ENCODE peak calls at places on chromosomes 6 and 20, in four cellular contexts. One of them, this sample, is unnamed.
A peak's percentile ranks its signal among the peaks of the same experiment; 100 is the strongest.

GRCh38 chr6:150030611-150031010 is 5.3 kb upstream of the RAET1L start:
- DNase-seq in K562: no peak
- DNase-seq in GM12891: no peak
- DNase-seq in GM12878: no peak
- DNase-seq in this sample: no peak

GRCh38 chr6:29790626-29791025 is 37.0 kb upstream of the HLA-G start:
- DNase-seq in K562: no peak
- DNase-seq in GM12891: no peak
- DNase-seq in GM12878: no peak
- DNase-seq in this sample: no peak

GRCh38 chr6:13407709-13408695 is 79.4 kb downstream of the GFOD1 start:
- DNase-seq in K562: no peak
- DNase-seq in GM12891: no peak
- DNase-seq in GM12878: no peak
- DNase-seq in this sample: peak; percentile 95

GRCh38 chr6:17103715-17104114 is 1.9 kb downstream of the STMND1 start:
- DNase-seq in K562: no peak
- DNase-seq in GM12891: no peak
- DNase-seq in GM12878: no peak
- DNase-seq in this sample: no peak

GRCh38 chr6:129516787-129517186 is 193.2 kb downstream of the ARHGAP18 start:
- DNase-seq in K562: no peak
- DNase-seq in GM12891: no peak
- DNase-seq in GM12878: no peak
- DNase-seq in this sample: no peak

GRCh38 chr6:47180633-47181032 is 129.1 kb downstream of the TNFRSF21 start:
- DNase-seq in K562: no peak
- DNase-seq in GM12891: no peak
- DNase-seq in GM12878: no peak
- DNase-seq in this sample: no peak

GRCh38 chr6:43383021-43383667 is 13.7 kb upstream of the ZNF318 start:
- DNase-seq in K562: no peak
- DNase-seq in GM12891: no peak
- DNase-seq in GM12878: no peak
- DNase-seq in this sample: no peak

GRCh38 chr20:60249436-60249835 is 291.2 kb downstream of the CDH26 start:
- DNase-seq in K562: no peak
- DNase-seq in GM12891: no peak
- DNase-seq in GM12878: no peak
- DNase-seq in this sample: no peak

GRCh38 chr6:139628220-139628619 is 253.8 kb upstream of the CITED2 start:
- DNase-seq in K562: no peak
- DNase-seq in GM12891: no peak
- DNase-seq in GM12878: no peak
- DNase-seq in this sample: no peak

GRCh38 chr6:150720774-150721233 is 121.1 kb downstream of the PLEKHG1 start:
- DNase-seq in K562: no peak
- DNase-seq in GM12891: peak; percentile 27
- DNase-seq in GM12878: peak; percentile 94
- DNase-seq in this sample: no peak

GRCh38 chr20:25285091-25285647 is 37.3 kb downstream of the PYGB start:
- DNase-seq in K562: no peak
- DNase-seq in GM12891: no peak
- DNase-seq in GM12878: no peak
- DNase-seq in this sample: no peak

GRCh38 chr6:43009124-43009523 is 4.6 kb downstream of the MEA1 start:
- DNase-seq in K562: peak; percentile 40
- DNase-seq in GM12891: peak; percentile 28
- DNase-seq in GM12878: no peak
- DNase-seq in this sample: no peak

GRCh38 chr6:21377356-21377755 is 216.2 kb upstream of the SOX4 start:
- DNase-seq in K562: no peak
- DNase-seq in GM12891: no peak
- DNase-seq in GM12878: no peak
- DNase-seq in this sample: no peak
- TF ChIP-seq SPI1 in K562: no peak
- TF ChIP-seq SPI1 in GM12891: no peak
- TF ChIP-seq SPI1 in GM12878: no peak
- TF ChIP-seq SPI1 in this sample: no peak

DNA sequence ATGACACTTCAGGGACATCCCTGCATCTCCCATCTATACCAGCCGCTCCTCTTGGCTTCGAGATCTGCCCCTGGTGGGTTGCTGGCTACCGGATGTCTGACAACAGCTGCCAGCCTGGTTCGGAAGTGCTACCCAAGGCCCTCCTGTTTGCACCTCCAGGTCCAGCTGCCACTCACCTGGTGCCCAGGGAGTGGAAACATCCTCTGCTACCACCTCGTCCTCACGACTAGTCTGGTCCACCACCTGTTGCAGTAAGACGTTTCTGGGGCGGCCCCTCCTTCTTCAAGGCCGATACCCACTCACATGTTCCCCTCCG is 8.3 kb upstream of the PCMTD2 start:
- DNase-seq in K562: no peak
- DNase-seq in GM12891: no peak
- DNase-seq in GM12878: no peak
- DNase-seq in this sample: no peak
- TF ChIP-seq SPI1 in K562: no peak
- TF ChIP-seq SPI1 in GM12891: no peak
- TF ChIP-seq SPI1 in GM12878: no peak
- TF ChIP-seq SPI1 in this sample: no peak

GRCh38 chr20:5945963-5946362 is 4.4 kb downstream of the TRMT6 start:
- DNase-seq in K562: no peak
- DNase-seq in GM12891: no peak
- DNase-seq in GM12878: no peak
- DNase-seq in this sample: peak; percentile 35
- TF ChIP-seq SPI1 in K562: no peak
- TF ChIP-seq SPI1 in GM12891: no peak
- TF ChIP-seq SPI1 in GM12878: no peak
- TF ChIP-seq SPI1 in this sample: no peak

DNA sequence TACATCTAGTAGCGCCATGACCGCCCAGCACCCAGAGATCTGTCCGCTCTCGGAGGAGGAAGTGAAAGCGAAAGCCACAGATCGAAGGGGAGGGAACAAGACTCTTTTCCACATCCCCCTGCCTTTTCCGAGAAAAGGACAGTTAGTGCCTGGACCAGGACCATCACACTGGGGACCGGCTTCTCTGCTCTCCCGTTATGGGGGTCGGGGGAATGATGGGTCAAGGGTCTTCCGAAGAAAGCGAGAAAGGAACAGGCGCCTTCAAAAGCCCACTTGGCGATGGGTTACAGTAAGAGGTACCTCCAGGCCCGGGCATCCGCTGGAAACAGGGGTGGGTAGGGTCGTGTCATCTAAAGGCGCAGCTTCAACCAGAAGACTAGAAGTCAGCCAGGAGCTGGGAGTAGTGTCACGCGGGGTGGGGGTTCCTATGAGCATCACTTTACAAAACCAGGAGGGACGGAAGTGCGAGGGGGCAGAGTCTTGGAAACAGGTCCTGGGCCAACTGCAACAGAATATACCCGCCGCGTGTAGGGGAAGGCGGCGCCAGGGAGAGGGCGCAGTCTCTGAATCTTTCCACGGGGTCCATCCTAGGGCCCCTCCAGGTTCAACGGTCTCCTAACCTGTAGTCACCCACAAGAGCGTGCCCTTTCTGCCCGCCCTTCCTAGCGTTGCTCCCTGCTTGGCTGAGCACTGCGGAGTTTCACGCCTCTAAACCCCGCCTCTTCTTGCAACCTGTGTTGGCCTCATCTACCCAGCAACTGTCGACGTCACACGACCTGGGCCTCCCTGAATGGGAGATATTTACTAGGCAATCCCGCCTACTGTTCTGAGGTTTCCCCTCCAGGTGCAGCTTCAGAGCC is at the start of gene PSMB8:
- DNase-seq in K562: peak; percentile 91
- DNase-seq in GM12891: peak; percentile 81
- DNase-seq in GM12878: peak; percentile 98
- DNase-seq in this sample: peak; percentile 99
- TF ChIP-seq SPI1 in K562: peak; percentile 49
- TF ChIP-seq SPI1 in GM12891: peak; percentile 98
- TF ChIP-seq SPI1 in GM12878: peak; percentile 98
- TF ChIP-seq SPI1 in this sample: peak; percentile 89

This sample was measured in HL-60.